ENCODE peak calls at places on chromosomes 11 and 22, in six cellular contexts. S is mesothelial cell of epicardium, T is A549, Q is adrenal gland, C is astrocyte of the cerebellum, X is fibroblast of mammary gland. P is an unnamed sample.
A peak's percentile ranks its signal among the peaks of the same experiment; 100 is the strongest.

GRCh38 chr11:129077191-129077590 is 114.9 kb downstream of the ARHGAP32 start:
- DNase-seq in Q (no peak), C (no peak), S (no peak), X (no peak), T (no peak), P (no peak)

GRCh38 chr22:42610211-42610610 is 4.5 kb downstream of the POLDIP3 start:
- DNase-seq in C (no peak), S (no peak), T (no peak), X (no peak), Q (peak; percentile 47), P (no peak)

GRCh38 chr11:116603783-116604323 is 168.9 kb downstream of the BUD13 start:
- DNase-seq in T (no peak), C (no peak), S (peak; percentile 11), Q (no peak), X (no peak), P (no peak)

GRCh38 chr11:105862736-105863367 is 159.2 kb downstream of the MSANTD4 start:
- DNase-seq in C (peak; percentile 53), Q (no peak), X (peak; percentile 65), T (no peak), S (no peak), P (no peak)

GRCh38 chr11:8597182-8597581 is 3.2 kb upstream of the STK33 start:
- DNase-seq in S (no peak), X (peak; percentile 91), Q (no peak), C (peak; percentile 35), T (peak; percentile 44), P (no peak)

GRCh38 chr11:87374206-87374793 is 336.6 kb downstream of the TMEM135 start:
- DNase-seq in S (no peak), X (no peak), Q (no peak), C (no peak), T (no peak), P (no peak)

GRCh38 chr22:31734512-31734911 is 15.4 kb downstream of the PRR14L start:
- DNase-seq in Q (no peak), S (no peak), T (no peak), X (peak; percentile 72), C (peak; percentile 31), P (no peak)

GRCh38 chr11:72301486-72301885 is 57.5 kb upstream of the PHOX2A start:
- DNase-seq in T (no peak), Q (no peak), S (no peak), C (no peak), X (no peak), P (no peak)

DNA sequence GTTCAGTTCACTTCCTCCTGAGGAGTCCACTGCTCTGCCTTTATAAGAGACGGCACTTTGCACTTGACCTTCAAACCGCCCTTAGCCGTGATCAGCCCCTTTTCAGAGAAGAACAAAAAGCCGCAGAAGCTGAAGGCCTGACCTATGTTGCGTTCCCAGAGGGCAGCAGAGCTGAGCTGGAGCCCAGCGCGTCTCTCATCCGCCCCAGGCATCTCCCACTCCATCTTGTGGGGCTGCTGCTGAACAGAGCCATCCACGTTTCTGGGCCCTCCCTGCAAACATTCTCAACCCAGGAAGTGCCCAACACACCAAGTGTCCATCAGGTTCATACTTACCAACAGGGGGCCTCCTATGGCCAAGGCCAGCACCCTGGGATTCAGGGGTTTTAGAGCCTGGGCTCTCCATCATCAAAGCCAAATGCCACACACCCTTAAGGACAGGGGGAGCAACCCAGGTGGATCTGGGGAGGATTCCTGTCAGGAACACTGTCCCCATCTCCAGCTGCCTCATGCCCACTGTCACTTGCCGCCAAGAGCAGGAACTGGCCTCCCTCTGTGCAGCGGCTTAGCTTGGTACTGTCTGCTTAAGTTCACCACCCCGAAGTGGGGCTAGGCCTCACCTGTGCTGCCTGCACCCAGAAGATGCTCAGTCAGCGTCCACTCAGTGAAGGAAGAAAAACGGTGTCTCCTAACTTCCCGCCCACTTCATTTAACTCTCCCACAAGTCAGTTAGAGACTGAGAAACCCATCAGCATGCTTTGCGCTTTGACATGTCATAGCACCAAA is 16.0 kb upstream of the EFCAB6 start:
- DNase-seq in X (no peak), C (no peak), T (no peak), S (no peak), Q (peak; percentile 8), P (no peak)
- TF ChIP-seq CTCF in X (no peak), C (no peak), T (no peak), S (no peak), Q (no peak), P (no peak)

GRCh38 chr11:65915101-65915820 is 3.6 kb downstream of the C11orf68 start:
- DNase-seq in T (no peak), S (no peak), C (no peak), X (no peak), Q (peak; percentile 32), P (no peak)

GRCh38 chr11:65912840-65913239 is 6.0 kb downstream of the C11orf68 start:
- DNase-seq in C (no peak), T (peak; percentile 62), Q (no peak), X (peak; percentile 83), S (no peak), P (no peak)

GRCh38 chr11:65907878-65908277 is 7.7 kb upstream of the FOSL1 start:
- DNase-seq in T (no peak), X (no peak), Q (no peak), S (no peak), C (no peak), P (no peak)

GRCh38 chr11:65915821-65916251 is 3.0 kb downstream of the C11orf68 start:
- DNase-seq in X (peak; percentile 98), S (peak; percentile 60), Q (peak; percentile 99), C (peak; percentile 84), T (peak; percentile 98), P (no peak)

DNA sequence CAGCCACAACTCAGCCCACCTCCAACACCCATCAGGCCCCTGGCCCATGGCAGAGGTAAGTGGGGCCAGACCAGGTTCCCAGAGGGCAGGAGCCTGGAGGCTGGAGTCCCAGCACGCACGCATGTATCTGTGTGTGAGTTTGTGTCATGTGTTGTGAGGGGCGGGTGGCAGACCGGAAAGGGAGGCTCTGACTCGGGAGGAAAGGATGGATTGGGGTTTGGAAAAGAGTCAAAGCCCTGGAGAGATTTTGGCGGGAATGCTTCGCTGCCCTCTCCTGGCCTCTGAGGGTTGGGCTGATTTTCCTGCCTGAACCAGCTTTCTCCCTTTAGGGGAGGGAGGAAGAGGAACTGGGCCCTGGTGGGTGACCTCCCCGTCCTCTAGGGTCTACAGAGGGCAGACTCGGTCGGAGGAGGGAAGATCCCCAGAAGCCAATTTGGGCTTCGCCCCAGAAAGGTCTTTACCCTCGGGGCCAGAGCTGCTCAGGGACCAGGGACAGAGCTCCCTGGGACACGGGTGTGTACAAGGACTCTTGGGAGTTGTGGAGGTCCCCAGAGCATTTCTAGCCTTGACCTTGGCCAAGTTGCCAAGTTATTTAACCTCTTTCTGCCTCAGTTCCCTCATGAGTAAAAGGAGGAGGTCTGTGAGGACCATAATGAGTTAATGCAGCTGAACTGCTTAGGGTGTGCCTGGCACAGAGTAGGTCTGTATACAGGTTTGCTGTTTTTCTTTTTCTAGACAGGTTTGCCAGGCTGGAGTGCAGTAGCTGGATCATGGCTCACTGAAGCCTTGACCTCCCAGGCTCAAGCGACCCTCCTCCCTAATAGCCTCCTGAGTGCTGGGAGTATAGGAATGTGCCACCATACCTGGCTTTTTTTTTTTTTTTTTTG is 6.9 kb downstream of the C11orf68 start:
- DNase-seq in S (no peak), C (no peak), Q (peak; percentile 50), T (peak; percentile 68), X (peak; percentile 91), P (peak; percentile 36)
- TF ChIP-seq CTCF in S (no peak), C (peak; percentile 23), Q (no peak), T (peak; percentile 43), X (peak; percentile 38), P (peak; percentile 25)

GRCh38 chr22:19113429-19113828 is 8.8 kb downstream of the DGCR2 start:
- DNase-seq in X (no peak), T (no peak), S (no peak), C (no peak), Q (no peak), P (no peak)

GRCh38 chr22:19110064-19110458 is 12.2 kb downstream of the DGCR2 start:
- DNase-seq in X (no peak), S (no peak), C (no peak), Q (no peak), T (no peak), P (no peak)

GRCh38 chr22:19109198-19110063 is 12.8 kb downstream of the DGCR2 start:
- DNase-seq in C (no peak), S (no peak), X (peak; percentile 67), Q (peak; percentile 52), T (no peak), P (no peak)

GRCh38 chr22:19111584-19111983 is 10.6 kb downstream of the DGCR2 start:
- DNase-seq in Q (no peak), C (no peak), X (no peak), T (no peak), S (no peak), P (no peak)

DNA sequence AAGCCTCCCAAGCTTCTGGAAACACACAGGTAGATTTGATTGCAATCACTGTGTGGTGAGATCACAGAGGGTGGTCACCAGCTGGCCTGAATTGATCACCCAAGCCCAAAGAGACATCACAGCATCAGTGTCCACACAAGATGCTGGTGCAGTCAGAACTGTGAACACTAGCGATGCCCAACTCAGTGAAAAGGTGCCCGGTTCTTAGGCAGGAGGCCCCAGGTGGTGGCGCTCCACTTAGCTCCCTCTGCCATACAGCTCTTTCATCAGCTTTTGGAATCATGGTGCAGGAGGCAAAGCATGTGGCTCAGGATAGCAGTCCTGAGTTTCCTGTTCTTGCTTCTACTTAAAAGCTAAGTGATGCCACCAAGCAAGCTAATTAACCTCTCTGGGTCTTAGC is 11.1 kb downstream of the DGCR2 start:
- DNase-seq in S (no peak), X (no peak), C (no peak), Q (no peak), T (no peak), P (no peak)
- TF ChIP-seq CTCF in S (no peak), X (no peak), C (no peak), Q (no peak), T (no peak), P (no peak)

GRCh38 chr22:46033256-46034200 is 56.6 kb upstream of the WNT7B start:
- DNase-seq in Q (peak; percentile 40), C (no peak), T (no peak), X (peak; percentile 77), S (no peak), P (no peak)

GRCh38 chr22:46035380-46035741 is 58.4 kb upstream of the WNT7B start:
- DNase-seq in S (no peak), T (no peak), Q (no peak), C (no peak), X (no peak), P (no peak)

GRCh38 chr22:46038174-46038487 is 61.2 kb upstream of the WNT7B start:
- DNase-seq in S (no peak), C (no peak), Q (no peak), X (no peak), T (no peak), P (no peak)

GRCh38 chr22:46036558-46037408 is 59.8 kb upstream of the WNT7B start:
- DNase-seq in S (no peak), T (peak; percentile 65), Q (peak; percentile 37), C (no peak), X (peak; percentile 39), P (no peak)

DNA sequence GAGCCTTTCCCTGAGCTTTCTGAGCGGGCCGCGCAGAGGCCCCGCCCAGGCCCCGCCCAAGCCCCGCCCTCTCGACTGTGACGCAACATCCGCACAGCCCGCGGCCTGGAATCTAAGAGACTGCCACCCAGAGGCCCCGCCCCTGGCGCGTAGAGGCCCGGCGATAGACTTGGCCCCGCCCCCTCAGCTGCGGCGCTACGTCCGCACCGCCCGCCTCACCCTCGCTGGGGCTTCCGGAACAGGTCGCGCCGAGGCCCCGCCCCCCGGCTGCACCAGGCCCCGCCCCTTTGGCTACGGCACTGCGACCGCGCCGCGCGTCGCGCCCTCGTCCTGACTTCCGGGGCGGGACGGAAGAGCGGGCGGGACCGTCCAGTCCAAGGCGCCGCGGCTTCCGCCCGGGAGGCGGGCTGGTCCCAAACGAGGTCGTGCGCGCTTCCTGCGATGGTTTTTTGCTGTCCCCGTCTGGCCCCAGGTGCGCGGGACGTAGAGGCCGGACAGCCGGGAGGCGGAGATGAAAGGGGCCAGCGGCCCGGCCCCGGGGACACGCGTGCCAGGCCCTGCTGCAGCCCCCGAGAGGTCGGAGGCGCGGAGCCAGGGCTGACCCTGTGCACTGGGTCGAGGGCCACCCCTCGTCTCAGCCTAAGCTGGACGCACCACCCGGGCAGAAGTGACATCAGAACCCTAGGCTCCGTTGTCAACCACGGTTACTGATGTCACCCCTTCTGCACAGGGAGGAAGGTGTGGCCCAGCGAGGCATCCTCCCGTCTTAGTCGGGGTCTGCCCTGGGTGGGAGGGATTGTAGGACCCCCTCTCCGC is 59.0 kb upstream of the WNT7B start:
- DNase-seq in C (peak; percentile 97), X (peak; percentile 98), Q (peak; percentile 100), T (peak; percentile 87), S (peak; percentile 100), P (peak; percentile 99)
- TF ChIP-seq CTCF in C (no peak), X (no peak), Q (no peak), T (no peak), S (no peak), P (no peak)